ENCODE peak calls at places on chromosomes 11 and 22, in four cellular contexts. T is smooth muscle cell of the brain vasculature; U is renal cortical epithelial cell; P is stimulated activated CD4-positive, alpha-beta T cell treated with anti-CD3 and anti-CD28 coated beads, Interleukin-1b, Interleukin-23, amount 100 ng/mL, for 24 hours. E is an unnamed sample.

GRCh38 chr11:35030716-35031213 is 108.2 kb upstream of the CD44 start:
- DNase-seq in P (no peak), U (peak; percentile 94), T (peak; percentile 72), E (peak; percentile 23)

GRCh38 chr11:19919050-19919561 is 206.5 kb downstream of the NAV2 start:
- DNase-seq in U (peak; percentile 97), P (no peak), T (peak; percentile 65), E (no peak)

GRCh38 chr11:76246271-76246933 is 40.1 kb upstream of the WNT11 start:
- DNase-seq in T (no peak), P (no peak), U (no peak), E (no peak)

GRCh38 chr22:19822301-19823117 is 32.2 kb downstream of the GNB1L start:
- DNase-seq in U (no peak), T (no peak), P (no peak), E (no peak)

GRCh38 chr11:126282361-126282741 is 542 bp upstream of the TIRAP start:
- DNase-seq in T (no peak), P (no peak), U (no peak), E (no peak)

GRCh38 chr11:46373787-46374740 is 7.4 kb upstream of the MDK start:
- DNase-seq in T (no peak), U (no peak), P (no peak), E (no peak)

GRCh38 chr11:127345819-127346459 is 345.4 kb upstream of the KIRREL3 start:
- DNase-seq in U (peak; percentile 16), T (no peak), P (peak; percentile 2), E (no peak)

GRCh38 chr11:94793822-94794221 is 25.7 kb downstream of the AMOTL1 start:
- DNase-seq in U (no peak), T (no peak), P (no peak), E (no peak)

GRCh38 chr11:131886201-131886600 is 515.8 kb downstream of the NTM start:
- DNase-seq in P (no peak), U (peak; percentile 78), T (no peak), E (no peak)

GRCh38 chr22:24950272-24950902 is 2.1 kb upstream of the KIAA1671 start:
- DNase-seq in U (no peak), P (no peak), T (no peak), E (no peak)

GRCh38 chr11:2585566-2586090 is 114.2 kb downstream of the KCNQ1OT1 start:
- DNase-seq in U (no peak), P (no peak), T (no peak), E (no peak)

GRCh38 chr11:120192831-120193625 is 17.8 kb upstream of the OAF start:
- DNase-seq in P (no peak), T (no peak), U (no peak), E (no peak)

GRCh38 chr11:110990316-110990715 is 255.2 kb upstream of the POU2AF2 start:
- DNase-seq in T (no peak), P (no peak), U (no peak), E (no peak)

GRCh38 chr11:17751558-17751957 is 17.0 kb downstream of the KCNC1 start:
- DNase-seq in P (no peak), U (no peak), T (no peak), E (no peak)

GRCh38 chr11:104043678-104044239 is 7.3 kb downstream of the DDI1 start:
- DNase-seq in P (no peak), T (no peak), U (no peak), E (no peak)

GRCh38 chr11:1963864-1964263 is 16.7 kb downstream of the MRPL23 start:
- DNase-seq in U (no peak), P (no peak), T (no peak), E (no peak)

GRCh38 chr22:20245577-20246367 is 22.3 kb downstream of the RTN4R start:
- DNase-seq in T (no peak), U (no peak), P (no peak), E (no peak)

E was measured in stimulated activated naive CD4-positive, alpha-beta T cell treated with Interleukin-2 at 50 U/mL for 16 hours.